ENCODE peak calls at places on chromosomes 7 and 10, in four cellular contexts. P is K562, V is HCT116, Z is HepG2. G is an unnamed sample.

GRCh38 chr7:4650471-4651047 is 31.5 kb upstream of the FOXK1 start:
- DNase-seq in P (no peak), V (no peak), Z (peak), G (no peak)

GRCh38 chr7:24956021-24956420 is 24.0 kb downstream of the OSBPL3 start:
- DNase-seq in P (no peak), V (no peak), Z (no peak), G (no peak)

GRCh38 chr7:95718556-95719410 is 53.6 kb upstream of the DYNC1I1 start:
- DNase-seq in P (peak), V (peak), Z (no peak), G (peak)

GRCh38 chr7:75033064-75033463 is 40.5 kb downstream of the RCC1L start:
- DNase-seq in P (peak), V (no peak), Z (peak), G (no peak)

GRCh38 chr10:43695730-43696129 is 47.0 kb upstream of the ZNF32 start:
- DNase-seq in P (no peak), V (no peak), Z (no peak), G (no peak)

GRCh38 chr10:129730993-129731325 is 233.1 kb downstream of the EBF3 start:
- DNase-seq in P (no peak), V (no peak), Z (no peak), G (no peak)

GRCh38 chr10:77844713-77845454 is 81.7 kb downstream of the DLG5 start:
- DNase-seq in P (no peak), V (peak), Z (no peak), G (no peak)

GRCh38 chr10:15715619-15716227 is 4.0 kb downstream of the ITGA8 start:
- DNase-seq in P (peak), V (no peak), Z (no peak), G (no peak)

GRCh38 chr10:33037726-33038125 is 79.7 kb upstream of the ITGB1 start:
- DNase-seq in P (no peak), V (no peak), Z (no peak), G (no peak)

GRCh38 chr10:36281871-36282331 is 639.8 kb upstream of the FZD8 start:
- DNase-seq in P (no peak), V (no peak), Z (no peak), G (no peak)

GRCh38 chr10:125823663-125824251 is 411 bp downstream of the BCCIP start:
- DNase-seq in P (no peak), V (no peak), Z (no peak), G (no peak)

GRCh38 chr7:149772236-149772820 is 1.1 kb downstream of the ZNF467 start:
- DNase-seq in P (peak), V (no peak), Z (no peak), G (no peak)

GRCh38 chr10:133271521-133272300 is 5.0 kb downstream of the ADAM8 start:
- DNase-seq in P (no peak), V (no peak), Z (no peak), G (no peak)

GRCh38 chr7:135537905-135538304 is 19.8 kb upstream of the NUP205 start:
- DNase-seq in P (no peak), V (no peak), Z (no peak), G (no peak)

GRCh38 chr7:155618708-155619633 is 25.5 kb upstream of the RBM33 start:
- DNase-seq in P (no peak), V (no peak), Z (peak), G (no peak)

GRCh38 chr7:1931248-1931950 is 261.3 kb downstream of the ELFN1 start:
- DNase-seq in P (no peak), V (no peak), Z (no peak), G (no peak)

GRCh38 chr7:16881809-16882208 is at the start of gene AGR3:
- DNase-seq in P (no peak), V (no peak), Z (no peak), G (no peak)

GRCh38 chr10:16440396-16441105 is 3.7 kb downstream of the PTER start:
- DNase-seq in P (no peak), V (no peak), Z (no peak), G (no peak)

GRCh38 chr10:2994562-2994961 is 72.8 kb upstream of the PFKP start:
- DNase-seq in P (no peak), V (no peak), Z (no peak), G (no peak)

GRCh38 chr7:44581426-44581906 is 565 bp downstream of the TMED4 start:
- DNase-seq in P (no peak), V (no peak), Z (no peak), G (no peak)
- TF ChIP-seq TCF7L2 in P (no peak), V (no peak), Z (no peak), G (no peak)

GRCh38 chr7:114152314-114152938 is 233.6 kb upstream of the PPP1R3A start:
- DNase-seq in P (no peak), V (no peak), Z (no peak), G (no peak)
- TF ChIP-seq TCF7L2 in P (no peak), V (no peak), Z (no peak), G (no peak)

DNA sequence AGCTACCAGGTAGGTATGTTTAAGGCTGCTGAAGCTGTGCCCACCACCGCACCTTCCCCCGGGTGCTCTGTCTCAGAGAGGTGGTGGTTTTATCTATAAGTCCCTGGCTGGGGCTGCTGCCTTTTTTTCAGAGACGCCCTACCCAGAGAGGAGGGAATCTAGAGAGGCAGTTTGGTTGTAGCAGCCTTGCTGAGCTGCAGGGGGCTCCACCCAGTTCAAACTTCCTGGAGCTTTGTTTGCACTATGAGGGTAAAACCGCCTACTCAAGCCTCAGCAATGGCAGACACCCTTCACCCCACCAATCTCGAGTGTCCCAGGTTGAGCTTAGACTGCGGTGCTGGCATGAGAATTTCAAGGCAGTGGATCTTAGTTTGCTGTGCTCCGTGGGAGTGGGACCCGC is 43.6 kb upstream of the CYP2C18 start:
- DNase-seq in P (no peak), V (no peak), Z (no peak), G (no peak)
- TF ChIP-seq TCF7L2 in P (no peak), V (no peak), Z (no peak), G (no peak)

GRCh38 chr7:27106181-27106905 is 3.9 kb upstream of the HOXA2 start:
- DNase-seq in P (no peak), V (no peak), Z (no peak), G (no peak)
- TF ChIP-seq TCF7L2 in P (no peak), V (no peak), Z (no peak), G (no peak)

GRCh38 chr7:55794527-55794926 is 68.0 kb downstream of the SEPTIN14 start:
- DNase-seq in P (no peak), V (peak), Z (no peak), G (no peak)
- TF ChIP-seq TCF7L2 in P (no peak), V (no peak), Z (no peak), G (no peak)

DNA sequence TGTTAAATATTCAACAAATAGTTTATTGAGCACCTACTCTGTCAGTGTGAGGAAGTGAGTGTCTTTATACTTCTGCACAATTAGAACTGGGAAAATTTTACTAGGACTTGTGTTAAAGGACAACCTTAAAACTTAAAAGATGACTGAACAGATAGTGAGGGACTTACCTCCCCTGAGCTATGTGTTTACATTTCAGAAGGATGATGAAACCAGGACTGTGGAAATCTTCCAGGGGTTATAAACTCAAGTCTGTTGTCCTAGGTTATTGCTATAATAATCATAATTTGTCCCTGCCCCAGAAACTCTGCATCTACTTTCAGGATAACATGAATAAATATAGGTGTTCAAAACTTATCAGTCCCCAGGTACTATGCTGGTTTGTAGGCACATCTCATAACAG is 261.0 kb upstream of the MKLN1 start:
- DNase-seq in P (no peak), V (no peak), Z (peak), G (no peak)
- TF ChIP-seq TCF7L2 in P (no peak), V (no peak), Z (no peak), G (no peak)

DNA sequence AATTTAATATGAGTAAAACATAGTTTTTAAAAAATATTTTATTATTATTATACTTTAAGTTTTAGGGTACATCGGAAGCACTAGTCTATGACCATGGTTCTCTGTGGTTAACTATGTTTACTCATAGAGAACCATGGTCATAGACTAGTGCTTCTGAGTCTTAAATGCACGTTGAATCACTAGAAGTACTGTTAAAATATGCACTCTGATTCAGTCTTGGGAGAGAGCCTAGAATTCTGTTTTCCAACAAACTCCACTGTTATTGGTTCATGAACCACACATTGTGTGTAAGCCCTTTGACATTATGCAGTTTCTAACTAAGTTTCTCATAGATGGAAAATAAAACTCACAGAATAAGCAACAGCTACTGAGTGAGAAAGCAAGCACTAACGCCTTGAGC is 1120.7 kb downstream of the SORCS1 start:
- DNase-seq in P (no peak), V (no peak), Z (no peak), G (no peak)
- TF ChIP-seq TCF7L2 in P (no peak), V (no peak), Z (no peak), G (no peak)